ENCODE peak calls at places on chromosomes 5 and 9, in eight cellular contexts. Q, R, D, O, N, Y, U and F are unnamed samples.
A peak's percentile ranks its signal among the peaks of the same experiment; 100 is the strongest.

GRCh38 chr5:39015743-39016586 is 58.2 kb downstream of the RICTOR start:
- DNase-seq in R (no peak), D (no peak), U (no peak), N (no peak), Q (no peak), Y (no peak), O (no peak), F (no peak)

GRCh38 chr9:115781361-115781760 is 372.2 kb upstream of the PAPPA start:
- DNase-seq in U (no peak), R (no peak), D (no peak), Q (no peak), Y (no peak), O (no peak), N (no peak), F (no peak)

GRCh38 chr5:35436441-35437057 is 181.1 kb upstream of the SPEF2 start:
- DNase-seq in Y (no peak), O (peak; percentile 47), N (peak; percentile 15), Q (no peak), U (no peak), D (peak; percentile 92), R (no peak), F (peak; percentile 61)

GRCh38 chr5:108459661-108460170 is 77.8 kb upstream of the FBXL17 start:
- DNase-seq in O (no peak), Q (no peak), U (no peak), N (no peak), D (no peak), R (no peak), Y (no peak), F (no peak)

GRCh38 chr5:172051643-172052362 is 45.4 kb upstream of the FBXW11 start:
- DNase-seq in R (no peak), N (no peak), Q (no peak), O (no peak), D (peak; percentile 92), Y (no peak), U (no peak), F (no peak)

GRCh38 chr9:73680831-73681230 is 529.2 kb downstream of the ANXA1 start:
- DNase-seq in N (no peak), Q (no peak), Y (no peak), D (peak; percentile 49), O (no peak), U (no peak), R (no peak), F (no peak)

GRCh38 chr5:173802670-173803165 is 85.4 kb upstream of the CPEB4 start:
- DNase-seq in U (peak; percentile 76), N (no peak), Q (no peak), Y (no peak), D (peak; percentile 15), O (no peak), R (no peak), F (no peak)

GRCh38 chr5:150142800-150143724 is 12.6 kb downstream of the PDGFRB start:
- DNase-seq in R (no peak), O (peak; percentile 88), Y (no peak), N (no peak), D (no peak), U (peak; percentile 44), Q (no peak), F (no peak)

GRCh38 chr9:85740821-85741111 is 988 bp downstream of the AGTPBP1 start:
- DNase-seq in N (no peak), D (peak; percentile 43), U (no peak), R (no peak), O (no peak), Q (no peak), Y (no peak), F (no peak)

GRCh38 chr9:117906763-117907162 is 202.6 kb downstream of the TLR4 start:
- DNase-seq in Q (no peak), R (no peak), O (no peak), D (no peak), Y (no peak), N (no peak), U (no peak), F (no peak)

GRCh38 chr5:151952233-151952632 is 27.6 kb upstream of the GLRA1 start:
- DNase-seq in N (no peak), R (no peak), D (no peak), O (no peak), Q (no peak), Y (no peak), U (no peak), F (no peak)

GRCh38 chr9:78325343-78325742 is 28.4 kb downstream of the PSAT1 start:
- DNase-seq in O (no peak), D (no peak), Q (no peak), R (no peak), Y (no peak), U (peak; percentile 49), N (no peak), F (no peak)

GRCh38 chr5:137492321-137492720 is 6.8 kb downstream of the SPOCK1 start:
- DNase-seq in R (no peak), N (no peak), O (no peak), U (no peak), Y (no peak), Q (no peak), D (no peak), F (no peak)

GRCh38 chr5:3351581-3352442 is 243.8 kb upstream of the IRX1 start:
- DNase-seq in R (no peak), N (no peak), O (no peak), D (no peak), Q (no peak), Y (no peak), U (no peak), F (no peak)

GRCh38 chr9:112546149-112547012 is 59.8 kb downstream of the KIAA1958 start:
- DNase-seq in Y (no peak), O (no peak), N (no peak), U (no peak), Q (no peak), D (peak; percentile 2), R (no peak), F (no peak)

GRCh38 chr5:168114444-168115017 is 176.9 kb upstream of the WWC1 start:
- DNase-seq in U (peak; percentile 83), O (peak; percentile 69), R (no peak), D (peak; percentile 86), N (peak; percentile 36), Q (no peak), Y (peak; percentile 4), F (peak; percentile 24)

GRCh38 chr5:138032028-138032571 is 779 bp downstream of the FAM13B start:
- DNase-seq in O (no peak), N (no peak), U (peak; percentile 78), R (peak; percentile 21), Y (peak; percentile 3), Q (peak; percentile 52), D (no peak), F (no peak)

GRCh38 chr9:109574061-109574882 is 76.2 kb upstream of the PTPN3 start:
- DNase-seq in D (peak; percentile 80), N (peak; percentile 55), R (no peak), O (peak; percentile 39), Q (no peak), U (peak; percentile 9), Y (no peak), F (peak; percentile 24)

GRCh38 chr9:130713286-130713975 is 19.9 kb downstream of the EXOSC2 start:
- DNase-seq in N (no peak), Y (no peak), U (peak; percentile 52), D (peak; percentile 31), Q (no peak), R (no peak), O (no peak), F (no peak)

GRCh38 chr5:11177993-11178711 is 417.1 kb upstream of the DAP start:
- DNase-seq in N (no peak), O (no peak), D (no peak), R (no peak), Y (no peak), U (no peak), Q (no peak), F (no peak)

GRCh38 chr9:133963166-133963565 is 29.0 kb downstream of the VAV2 start:
- DNase-seq in U (no peak), R (no peak), D (no peak), O (no peak), Y (no peak), N (no peak), Q (no peak), F (no peak)

GRCh38 chr5:140338336-140338735 is 8.1 kb downstream of the HBEGF start:
- DNase-seq in R (no peak), U (no peak), Y (no peak), Q (no peak), N (no peak), O (no peak), D (no peak), F (no peak)

GRCh38 chr9:36101916-36102741 is 34.4 kb upstream of the GLIPR2 start:
- DNase-seq in U (no peak), Q (no peak), D (no peak), O (peak; percentile 59), N (no peak), R (no peak), Y (no peak), F (no peak)

GRCh38 chr5:172417983-172418630 is 36.2 kb downstream of the SH3PXD2B start:
- DNase-seq in D (no peak), O (no peak), U (peak; percentile 60), N (no peak), Q (peak; percentile 61), Y (no peak), R (no peak), F (no peak)

GRCh38 chr5:140025736-140026135 is 17.4 kb downstream of the NRG2 start:
- DNase-seq in N (no peak), R (no peak), U (no peak), Q (no peak), Y (no peak), O (no peak), D (no peak), F (no peak)

GRCh38 chr5:174599992-174600391 is 124.4 kb upstream of the MSX2 start:
- DNase-seq in Q (no peak), O (no peak), R (no peak), N (no peak), U (no peak), D (no peak), Y (no peak), F (no peak)

GRCh38 chr5:150575745-150576448 is 64.6 kb upstream of the SYNPO start:
- DNase-seq in R (no peak), D (no peak), O (no peak), N (no peak), Q (no peak), Y (no peak), U (no peak), F (no peak)